ENCODE peak calls at places on chromosomes 4 and X, in ten cellular contexts. S is activated T-helper 1 cell treated with anti-CD3 and anti-CD28 coated beads, Interleukin-12 subunit alpha, Interleukin-12 subunit beta, Interleukin-2, Interleukin-4 antibody, amounts not matched to agents 30 ng/mL and 10 ng/mL and 1 ng/mL, durations not matched to agents 14 hours and 24 hours and 36 hours; L is epithelial cell of esophagus; I is GM23338; R is GM04504; W is T follicular helper cell; K is CD4-positive, CD25-positive, alpha-beta regulatory T cell; U is amygdala; N is foreskin fibroblast; P is A549. E is an unnamed sample.
A peak's percentile ranks its signal among the peaks of the same experiment; 100 is the strongest.

GRCh38 chr4:1177274-1178141 is 5.1 kb upstream of the SPON2 start:
- DNase-seq in P (no peak), R (no peak), I (no peak), W (no peak), K (no peak), N (peak; percentile 58), S (no peak), L (peak; percentile 77), U (no peak), E (no peak)

GRCh38 chr4:139665690-139666529 is at the start of gene MGST2:
- DNase-seq in K (peak; percentile 27), U (no peak), S (peak; percentile 22), R (no peak), L (peak; percentile 70), I (peak; percentile 75), W (no peak), P (peak; percentile 62), N (peak; percentile 69), E (peak; percentile 50)

GRCh38 chr4:156481845-156482244 is 489.8 kb downstream of the PDGFC start:
- DNase-seq in L (no peak), K (no peak), S (no peak), I (no peak), R (no peak), P (no peak), U (no peak), W (no peak), N (no peak), E (no peak)

GRCh38 chr4:2793920-2794706 is 1.2 kb downstream of the SH3BP2 start:
- DNase-seq in P (no peak), W (no peak), N (peak; percentile 77), R (no peak), I (no peak), S (no peak), K (no peak), L (peak; percentile 30), U (no peak), E (peak; percentile 68)

GRCh38 chrX:105745863-105746262 is 76.5 kb upstream of the NRK start:
- DNase-seq in P (no peak), I (peak; percentile 5), R (no peak), W (no peak), N (no peak), L (peak; percentile 78), K (no peak), S (no peak), U (no peak), E (no peak)

GRCh38 chrX:19373034-19373891 is 29.5 kb downstream of the PDHA1 start:
- DNase-seq in N (no peak), P (no peak), L (no peak), I (peak; percentile 56), K (no peak), W (no peak), U (no peak), S (no peak), R (no peak), E (no peak)

GRCh38 chr4:139969635-139970266 is 184.2 kb downstream of the MAML3 start:
- DNase-seq in W (no peak), I (no peak), U (no peak), R (no peak), P (no peak), K (no peak), N (no peak), L (no peak), S (no peak), E (no peak)

GRCh38 chr4:112234952-112235609 is 3.5 kb downstream of the AP1AR start:
- DNase-seq in R (peak; percentile 68), K (peak; percentile 62), S (peak; percentile 29), U (no peak), I (peak; percentile 81), L (peak; percentile 90), N (peak; percentile 93), P (peak; percentile 46), W (peak; percentile 48), E (peak; percentile 44)

GRCh38 chr4:108889696-108890475 is 127.0 kb upstream of the ETNPPL start:
- DNase-seq in I (no peak), L (no peak), P (no peak), U (no peak), K (no peak), S (no peak), W (no peak), R (no peak), N (no peak), E (no peak)

GRCh38 chrX:55088795-55089489 is at the start of gene PAGE2:
- DNase-seq in W (no peak), U (no peak), R (no peak), N (no peak), L (no peak), P (no peak), S (no peak), I (no peak), K (no peak), E (no peak)

GRCh38 chr4:139603576-139604387 is 47.8 kb upstream of the SETD7 start:
- DNase-seq in U (no peak), P (peak; percentile 38), K (peak; percentile 53), S (peak; percentile 9), N (peak; percentile 77), I (peak; percentile 88), W (no peak), L (peak; percentile 71), R (no peak), E (peak; percentile 19)

GRCh38 chrX:137483554-137483953 is 82.4 kb upstream of the ZIC3 start:
- DNase-seq in U (no peak), N (no peak), W (no peak), R (no peak), K (no peak), S (no peak), P (no peak), I (no peak), L (no peak), E (no peak)

GRCh38 chr4:100258675-100259074 is 68.4 kb upstream of the DDIT4L start:
- DNase-seq in I (no peak), L (no peak), N (no peak), P (no peak), S (no peak), W (no peak), K (no peak), R (no peak), U (no peak), E (no peak)

GRCh38 chrX:102651968-102652744 is 873 bp downstream of the GPRASP1 start:
- DNase-seq in W (peak; percentile 55), K (peak; percentile 75), N (peak; percentile 55), P (peak; percentile 16), R (no peak), S (peak; percentile 3), I (peak; percentile 69), L (peak; percentile 26), U (peak; percentile 1), E (no peak)

GRCh38 chrX:2370436-2370835 is 130.3 kb downstream of the DHRSX start:
- DNase-seq in R (no peak), W (no peak), I (no peak), N (peak; percentile 43), P (no peak), L (no peak), U (no peak), S (no peak), K (no peak), E (no peak)

GRCh38 chr4:17523626-17524025 is 8.7 kb downstream of the CLRN2 start:
- DNase-seq in W (no peak), R (no peak), I (no peak), S (no peak), P (no peak), K (no peak), L (no peak), U (no peak), N (no peak), E (no peak)

GRCh38 chrX:135528274-135528673 is 7.8 kb downstream of the INTS6L start:
- DNase-seq in L (no peak), R (no peak), N (no peak), W (no peak), U (no peak), I (no peak), P (no peak), K (no peak), S (no peak), E (no peak)

GRCh38 chr4:164613761-164614277 is 140.1 kb upstream of the SMIM31 start:
- DNase-seq in N (no peak), I (no peak), S (no peak), U (no peak), P (no peak), R (no peak), K (no peak), W (no peak), L (peak; percentile 48), E (no peak)

GRCh38 chr4:48139688-48140087 is 5.6 kb upstream of the TXK start:
- DNase-seq in R (no peak), I (no peak), N (peak; percentile 75), S (no peak), U (no peak), L (no peak), W (peak; percentile 34), P (no peak), K (peak; percentile 24), E (no peak)

GRCh38 chr4:184969610-184970009 is 48.7 kb upstream of the HELT start:
- DNase-seq in K (no peak), R (no peak), P (no peak), W (no peak), I (no peak), L (no peak), N (no peak), U (no peak), S (no peak), E (no peak)

GRCh38 chrX:132171881-132172280 is 44.1 kb upstream of the FRMD7 start:
- DNase-seq in L (peak; percentile 5), S (no peak), I (no peak), N (no peak), P (no peak), W (no peak), R (no peak), U (no peak), K (no peak), E (no peak)

GRCh38 chr4:94408549-94409374 is 43.0 kb upstream of the PDLIM5 start:
- DNase-seq in U (no peak), R (no peak), L (peak; percentile 25), P (no peak), I (peak; percentile 28), W (no peak), S (no peak), N (peak; percentile 68), K (no peak), E (no peak)

GRCh38 chr4:86935499-86935832 is 655 bp downstream of the AFF1 start:
- DNase-seq in U (no peak), K (no peak), I (peak; percentile 63), S (no peak), N (peak; percentile 23), L (no peak), W (peak; percentile 26), R (no peak), P (no peak), E (no peak)

GRCh38 chr4:76726141-76726540 is 171.8 kb downstream of the SOWAHB start:
- DNase-seq in W (no peak), U (no peak), K (no peak), R (no peak), L (no peak), P (no peak), N (peak; percentile 36), S (no peak), I (no peak), E (no peak)